ENCODE peak calls at places on chromosomes 13 and 19, in four cellular contexts. Q, M, I and F are unnamed samples.
A peak's percentile ranks its signal among the peaks of the same experiment; 100 is the strongest.

GRCh38 chr19:17385878-17386611 is 8.0 kb downstream of the CCDC194 start:
- DNase-seq in Q (peak; percentile 82), M (no peak), I (peak; percentile 72), F (no peak)

GRCh38 chr13:111937763-111938375 is 129.1 kb upstream of the SOX1 start:
- DNase-seq in Q (no peak), M (no peak), I (no peak), F (no peak)

GRCh38 chr13:27952931-27953670 is 16.0 kb downstream of the CDX2 start:
- DNase-seq in Q (no peak), M (no peak), I (no peak), F (no peak)

GRCh38 chr13:67123165-67123564 is 107.0 kb downstream of the PCDH9 start:
- DNase-seq in Q (no peak), M (no peak), I (no peak), F (no peak)

GRCh38 chr13:99809931-99810330 is 161.6 kb downstream of the ZIC5 start:
- DNase-seq in Q (no peak), M (no peak), I (no peak), F (no peak)

GRCh38 chr19:21463449-21464105 is 41.8 kb upstream of the ZNF429 start:
- DNase-seq in Q (peak; percentile 58), M (peak; percentile 49), I (peak; percentile 30), F (peak; percentile 86)

GRCh38 chr19:18233224-18233825 is 7.1 kb upstream of the PDE4C start:
- DNase-seq in Q (peak; percentile 66), M (peak; percentile 19), I (peak; percentile 56), F (peak; percentile 39)

GRCh38 chr19:1046836-1047695 is 7.2 kb downstream of the ABCA7 start:
- DNase-seq in Q (peak; percentile 48), M (no peak), I (no peak), F (no peak)

GRCh38 chr19:36891768-36892357 is 24.2 kb downstream of the ZNF829 start:
- DNase-seq in Q (no peak), M (no peak), I (no peak), F (no peak)

GRCh38 chr13:27962128-27962841 is 6.8 kb downstream of the CDX2 start:
- DNase-seq in Q (no peak), M (no peak), I (no peak), F (no peak)

GRCh38 chr19:39297931-39298634 is 1.9 kb downstream of the IFNL1 start:
- DNase-seq in Q (peak; percentile 55), M (no peak), I (no peak), F (no peak)

GRCh38 chr13:41942462-41943094 is 18.3 kb downstream of the VWA8 start:
- DNase-seq in Q (no peak), M (peak; percentile 41), I (no peak), F (no peak)

GRCh38 chr19:5186293-5187050 is 154.1 kb downstream of the PTPRS start:
- DNase-seq in Q (no peak), M (peak; percentile 72), I (no peak), F (no peak)

GRCh38 chr19:2455481-2456300 is 1.1 kb downstream of the LMNB2 start:
- DNase-seq in Q (no peak), M (no peak), I (peak; percentile 61), F (peak; percentile 34)